ENCODE peak calls at places on chromosomes 12 and 14, in eight cellular contexts. One of them, this sample, is unnamed. For H3K4me1, the result is how much of the 10 kb centered on the place peaks cover.

GRCh38 chr12:21476949-21477348 is 24.5 kb downstream of the RECQL start:
- DNase-seq in PC-3: peak
- DNase-seq in CD8-positive, alpha-beta T cell: no peak
- DNase-seq in heart left ventricle: no peak
- DNase-seq in IMR-90: peak
- DNase-seq in CD8-positive, alpha-beta memory T cell: no peak
- DNase-seq in MM.1S: no peak
- DNase-seq in ascending aorta: no peak
- DNase-seq in this sample: no peak

GRCh38 chr12:10557766-10558165 is 52.1 kb downstream of the EIF2S3B start:
- DNase-seq in ascending aorta: no peak
- DNase-seq in heart left ventricle: no peak
- DNase-seq in CD8-positive, alpha-beta T cell: no peak
- DNase-seq in PC-3: peak
- DNase-seq in CD8-positive, alpha-beta memory T cell: no peak
- DNase-seq in IMR-90: no peak
- DNase-seq in MM.1S: peak
- DNase-seq in this sample: no peak

GRCh38 chr12:56565510-56566101 is 44.0 kb downstream of the RBMS2 start:
- DNase-seq in MM.1S: no peak
- DNase-seq in CD8-positive, alpha-beta memory T cell: no peak
- DNase-seq in ascending aorta: peak
- DNase-seq in IMR-90: peak
- DNase-seq in CD8-positive, alpha-beta T cell: no peak
- DNase-seq in heart left ventricle: peak
- DNase-seq in PC-3: peak
- DNase-seq in this sample: peak

GRCh38 chr12:89943461-89943860 is 234.8 kb upstream of the ATP2B1 start:
- DNase-seq in IMR-90: no peak
- DNase-seq in ascending aorta: no peak
- DNase-seq in PC-3: no peak
- DNase-seq in MM.1S: no peak
- DNase-seq in heart left ventricle: no peak
- DNase-seq in CD8-positive, alpha-beta memory T cell: no peak
- DNase-seq in CD8-positive, alpha-beta T cell: no peak
- DNase-seq in this sample: no peak

GRCh38 chr12:53505086-53505485 is 2.2 kb downstream of the NPFF start:
- DNase-seq in heart left ventricle: no peak
- DNase-seq in CD8-positive, alpha-beta memory T cell: no peak
- DNase-seq in MM.1S: no peak
- DNase-seq in CD8-positive, alpha-beta T cell: no peak
- DNase-seq in ascending aorta: peak
- DNase-seq in PC-3: peak
- DNase-seq in IMR-90: peak
- DNase-seq in this sample: peak

GRCh38 chr12:76636141-76636692 is 76.6 kb upstream of the OSBPL8 start:
- DNase-seq in MM.1S: no peak
- DNase-seq in PC-3: peak
- DNase-seq in IMR-90: peak
- DNase-seq in CD8-positive, alpha-beta memory T cell: no peak
- DNase-seq in heart left ventricle: no peak
- DNase-seq in ascending aorta: no peak
- DNase-seq in CD8-positive, alpha-beta T cell: no peak
- DNase-seq in this sample: no peak

GRCh38 chr12:3204143-3204542 is 127.0 kb downstream of the TSPAN9 start:
- DNase-seq in PC-3: no peak
- DNase-seq in IMR-90: no peak
- DNase-seq in CD8-positive, alpha-beta memory T cell: no peak
- DNase-seq in ascending aorta: no peak
- DNase-seq in CD8-positive, alpha-beta T cell: no peak
- DNase-seq in heart left ventricle: no peak
- DNase-seq in MM.1S: peak
- DNase-seq in this sample: no peak

GRCh38 chr14:102799684-102800562 is 22.7 kb downstream of the TRAF3 start:
- DNase-seq in heart left ventricle: no peak
- DNase-seq in MM.1S: no peak
- DNase-seq in CD8-positive, alpha-beta T cell: no peak
- DNase-seq in IMR-90: peak
- DNase-seq in PC-3: no peak
- DNase-seq in ascending aorta: no peak
- DNase-seq in CD8-positive, alpha-beta memory T cell: no peak
- DNase-seq in this sample: no peak

GRCh38 chr14:45112886-45113772 is 21.2 kb downstream of the FKBP3 start:
- DNase-seq in IMR-90: peak
- DNase-seq in MM.1S: no peak
- DNase-seq in PC-3: peak
- DNase-seq in CD8-positive, alpha-beta T cell: no peak
- DNase-seq in ascending aorta: no peak
- DNase-seq in CD8-positive, alpha-beta memory T cell: no peak
- DNase-seq in heart left ventricle: no peak
- DNase-seq in this sample: no peak

GRCh38 chr14:35959835-35960234 is 133.7 kb downstream of the BRMS1L start:
- DNase-seq in ascending aorta: no peak
- DNase-seq in IMR-90: no peak
- DNase-seq in MM.1S: no peak
- DNase-seq in PC-3: peak
- DNase-seq in heart left ventricle: no peak
- DNase-seq in CD8-positive, alpha-beta T cell: no peak
- DNase-seq in CD8-positive, alpha-beta memory T cell: no peak
- DNase-seq in this sample: no peak

GRCh38 chr12:100404769-100405407 is 48.0 kb downstream of the SLC17A8 start:
- DNase-seq in CD8-positive, alpha-beta T cell: no peak
- DNase-seq in IMR-90: peak
- DNase-seq in MM.1S: peak
- DNase-seq in heart left ventricle: no peak
- DNase-seq in PC-3: peak
- DNase-seq in ascending aorta: no peak
- DNase-seq in CD8-positive, alpha-beta memory T cell: no peak
- DNase-seq in this sample: no peak

GRCh38 chr14:100341301-100342031 is 18.3 kb downstream of the SLC25A47 start:
- DNase-seq in ascending aorta: peak
- DNase-seq in CD8-positive, alpha-beta memory T cell: no peak
- DNase-seq in heart left ventricle: peak
- DNase-seq in CD8-positive, alpha-beta T cell: no peak
- DNase-seq in MM.1S: no peak
- DNase-seq in IMR-90: peak
- DNase-seq in PC-3: peak
- DNase-seq in this sample: peak

GRCh38 chr12:45263587-45263986 is 47.7 kb downstream of the ANO6 start:
- DNase-seq in MM.1S: no peak
- DNase-seq in PC-3: no peak
- DNase-seq in CD8-positive, alpha-beta T cell: no peak
- DNase-seq in IMR-90: no peak
- DNase-seq in ascending aorta: no peak
- DNase-seq in CD8-positive, alpha-beta memory T cell: no peak
- DNase-seq in heart left ventricle: no peak
- DNase-seq in this sample: no peak

GRCh38 chr12:45273717-45274271 is 57.9 kb downstream of the ANO6 start:
- DNase-seq in PC-3: peak
- DNase-seq in heart left ventricle: peak
- DNase-seq in MM.1S: no peak
- DNase-seq in ascending aorta: peak
- DNase-seq in CD8-positive, alpha-beta T cell: no peak
- DNase-seq in CD8-positive, alpha-beta memory T cell: no peak
- DNase-seq in IMR-90: peak
- DNase-seq in this sample: no peak

GRCh38 chr12:45269407-45269741 is 53.5 kb downstream of the ANO6 start:
- DNase-seq in IMR-90: no peak
- DNase-seq in heart left ventricle: no peak
- DNase-seq in ascending aorta: no peak
- DNase-seq in CD8-positive, alpha-beta T cell: no peak
- DNase-seq in PC-3: no peak
- DNase-seq in CD8-positive, alpha-beta memory T cell: no peak
- DNase-seq in MM.1S: no peak
- DNase-seq in this sample: no peak

DNA sequence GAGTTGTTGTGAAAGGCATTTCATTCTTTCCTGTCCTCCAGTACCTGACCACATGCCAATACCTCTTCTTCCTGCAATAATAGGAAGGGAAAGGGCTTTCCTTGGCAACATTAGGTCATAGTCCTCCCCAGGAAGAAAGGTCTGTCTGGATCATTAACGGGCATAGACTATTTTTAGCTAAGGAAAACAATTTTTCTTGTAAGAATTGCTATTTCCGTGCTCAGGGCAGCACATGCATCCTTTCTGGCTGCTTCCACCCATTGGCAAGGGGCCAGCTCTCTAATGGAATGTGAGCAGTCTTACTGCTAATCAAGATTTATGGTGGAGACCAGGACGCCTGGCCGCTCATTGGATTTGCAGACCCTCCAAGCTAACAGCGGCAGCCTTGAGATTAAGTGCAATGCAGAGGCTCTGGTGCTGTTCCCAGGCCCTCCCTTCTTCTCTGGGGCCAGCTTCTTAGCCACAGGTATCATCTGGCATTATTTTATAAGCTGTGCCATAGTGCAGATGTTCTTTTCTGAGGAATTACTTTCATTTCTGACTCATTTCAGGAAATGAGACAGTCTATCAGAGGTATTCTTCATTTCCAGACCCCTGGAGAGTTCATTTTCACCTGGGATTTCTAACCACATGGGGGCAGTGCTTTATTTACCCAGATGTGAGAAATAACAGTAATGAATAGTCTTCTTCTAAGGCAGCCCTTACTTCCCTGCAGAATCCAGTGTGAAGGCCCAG is 52.9 kb downstream of the ANO6 start:
- DNase-seq in PC-3: peak
- DNase-seq in ascending aorta: peak
- DNase-seq in heart left ventricle: peak
- DNase-seq in MM.1S: peak
- DNase-seq in IMR-90: peak
- DNase-seq in CD8-positive, alpha-beta T cell: no peak
- DNase-seq in CD8-positive, alpha-beta memory T cell: no peak
- DNase-seq in this sample: peak
- H3K4me3 ChIP-seq in PC-3: peak
- H3K4me3 ChIP-seq in ascending aorta: peak
- H3K4me3 ChIP-seq in heart left ventricle: peak
- H3K4me3 ChIP-seq in MM.1S: no peak
- H3K4me3 ChIP-seq in IMR-90: no peak
- H3K4me3 ChIP-seq in CD8-positive, alpha-beta T cell: no peak
- H3K4me3 ChIP-seq in CD8-positive, alpha-beta memory T cell: no peak
- H3K4me3 ChIP-seq in this sample: peak

GRCh38 chr14:76919811-76920571 is 93.8 kb downstream of the LRRC74A start:
- DNase-seq in heart left ventricle: peak
- DNase-seq in CD8-positive, alpha-beta T cell: no peak
- DNase-seq in MM.1S: no peak
- DNase-seq in CD8-positive, alpha-beta memory T cell: no peak
- DNase-seq in ascending aorta: no peak
- DNase-seq in PC-3: peak
- DNase-seq in IMR-90: peak
- DNase-seq in this sample: peak

GRCh38 chr14:76922599-76922998 is 96.4 kb downstream of the LRRC74A start:
- DNase-seq in ascending aorta: no peak
- DNase-seq in heart left ventricle: no peak
- DNase-seq in PC-3: no peak
- DNase-seq in MM.1S: no peak
- DNase-seq in IMR-90: peak
- DNase-seq in CD8-positive, alpha-beta T cell: no peak
- DNase-seq in CD8-positive, alpha-beta memory T cell: no peak
- DNase-seq in this sample: no peak

GRCh38 chr14:76923422-76924362 is 97.5 kb downstream of the LRRC74A start:
- DNase-seq in ascending aorta: no peak
- DNase-seq in PC-3: no peak
- DNase-seq in CD8-positive, alpha-beta memory T cell: no peak
- DNase-seq in IMR-90: no peak
- DNase-seq in MM.1S: no peak
- DNase-seq in heart left ventricle: no peak
- DNase-seq in CD8-positive, alpha-beta T cell: no peak
- DNase-seq in this sample: no peak

GRCh38 chr14:76920572-76921175 is 94.5 kb downstream of the LRRC74A start:
- DNase-seq in ascending aorta: no peak
- DNase-seq in CD8-positive, alpha-beta T cell: no peak
- DNase-seq in CD8-positive, alpha-beta memory T cell: no peak
- DNase-seq in IMR-90: no peak
- DNase-seq in heart left ventricle: no peak
- DNase-seq in PC-3: no peak
- DNase-seq in MM.1S: no peak
- DNase-seq in this sample: no peak

DNA sequence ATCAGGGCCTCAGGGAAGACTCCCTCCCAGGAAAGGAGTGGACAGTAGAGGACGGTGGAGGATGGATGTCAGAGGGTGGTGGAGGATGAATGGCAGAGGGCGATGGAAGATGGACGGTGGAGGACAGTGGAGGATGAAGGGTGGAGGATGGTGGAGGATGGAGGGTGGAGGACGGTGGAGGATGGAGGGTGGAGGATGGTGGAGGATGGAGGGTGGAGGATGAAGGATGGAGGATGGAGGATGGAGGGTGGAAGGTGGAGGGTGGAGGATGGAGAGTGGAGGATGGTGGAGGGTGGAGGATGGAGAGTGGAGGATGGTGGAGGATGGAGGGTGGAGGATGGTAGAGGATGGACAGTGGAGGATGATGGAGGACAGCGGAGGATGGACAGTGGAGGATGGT is 95.9 kb downstream of the LRRC74A start:
- DNase-seq in heart left ventricle: no peak
- DNase-seq in ascending aorta: no peak
- DNase-seq in IMR-90: no peak
- DNase-seq in PC-3: no peak
- DNase-seq in MM.1S: no peak
- DNase-seq in CD8-positive, alpha-beta memory T cell: no peak
- DNase-seq in CD8-positive, alpha-beta T cell: no peak
- DNase-seq in this sample: no peak
- H3K4me1 ChIP-seq in heart left ventricle: under half
- H3K4me1 ChIP-seq in ascending aorta: under half
- H3K4me1 ChIP-seq in IMR-90: under half
- H3K4me1 ChIP-seq in PC-3: under half
- H3K4me1 ChIP-seq in MM.1S: under half
- H3K4me1 ChIP-seq in CD8-positive, alpha-beta memory T cell: under half
- H3K4me1 ChIP-seq in CD8-positive, alpha-beta T cell: under half
- H3K4me1 ChIP-seq in this sample: under half

DNA sequence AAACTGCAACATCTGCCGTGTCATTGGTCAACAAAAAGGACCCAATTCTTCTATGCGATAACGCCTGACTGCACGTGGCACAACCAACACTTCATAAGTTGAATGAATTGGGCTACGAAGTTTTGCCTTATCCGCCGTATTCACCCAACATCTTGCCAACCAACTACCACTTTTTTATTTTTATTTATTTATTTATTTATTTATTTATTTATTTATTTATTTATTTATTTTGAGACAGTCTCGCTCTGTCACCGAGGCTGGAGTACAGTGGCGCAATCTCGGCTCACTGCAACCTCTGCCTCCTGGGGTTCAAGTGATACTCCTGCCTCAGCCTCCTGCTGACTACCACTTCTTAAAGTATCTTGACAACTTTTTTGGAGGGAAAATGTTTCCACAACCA is 127.4 kb downstream of the RASSF9 start:
- DNase-seq in CD8-positive, alpha-beta memory T cell: no peak
- DNase-seq in heart left ventricle: no peak
- DNase-seq in PC-3: no peak
- DNase-seq in MM.1S: no peak
- DNase-seq in IMR-90: no peak
- DNase-seq in CD8-positive, alpha-beta T cell: no peak
- DNase-seq in ascending aorta: no peak
- DNase-seq in this sample: no peak
- H3K4me3 ChIP-seq in CD8-positive, alpha-beta memory T cell: no peak
- H3K4me3 ChIP-seq in heart left ventricle: no peak
- H3K4me3 ChIP-seq in PC-3: no peak
- H3K4me3 ChIP-seq in MM.1S: no peak
- H3K4me3 ChIP-seq in IMR-90: no peak
- H3K4me3 ChIP-seq in CD8-positive, alpha-beta T cell: no peak
- H3K4me3 ChIP-seq in ascending aorta: no peak
- H3K4me3 ChIP-seq in this sample: no peak

GRCh38 chr12:52189376-52190174 is 2.2 kb downstream of the KRT80 start:
- DNase-seq in IMR-90: peak
- DNase-seq in CD8-positive, alpha-beta memory T cell: no peak
- DNase-seq in CD8-positive, alpha-beta T cell: no peak
- DNase-seq in MM.1S: no peak
- DNase-seq in heart left ventricle: no peak
- DNase-seq in PC-3: peak
- DNase-seq in ascending aorta: no peak
- DNase-seq in this sample: peak
- H3K4me1 ChIP-seq in IMR-90: half or more
- H3K4me1 ChIP-seq in CD8-positive, alpha-beta memory T cell: under half
- H3K4me1 ChIP-seq in CD8-positive, alpha-beta T cell: under half
- H3K4me1 ChIP-seq in MM.1S: under half
- H3K4me1 ChIP-seq in heart left ventricle: under half
- H3K4me1 ChIP-seq in PC-3: half or more
- H3K4me1 ChIP-seq in ascending aorta: under half
- H3K4me1 ChIP-seq in this sample: under half